ENCODE peak calls at places on chromosomes 6 and 20, in four cellular contexts. I is cardiac fibroblast, F is epithelial cell of esophagus, Q is fibroblast of mammary gland. Z is an unnamed sample.

GRCh38 chr6:157980288-157981131 is 1.2 kb upstream of the SYNJ2 start:
- DNase-seq in I (no peak), F (no peak), Q (no peak), Z (no peak)

GRCh38 chr20:59822291-59823029 is 111.0 kb downstream of the SYCP2 start:
- DNase-seq in I (no peak), F (no peak), Q (no peak), Z (no peak)

GRCh38 chr20:61517419-61517818 is 265.4 kb downstream of the CDH4 start:
- DNase-seq in I (no peak), F (no peak), Q (no peak), Z (no peak)

GRCh38 chr6:70479236-70479635 is 65.9 kb downstream of the FAM135A start:
- DNase-seq in I (peak), F (no peak), Q (peak), Z (no peak)

GRCh38 chr6:18047406-18047805 is 60.0 kb upstream of the KIF13A start:
- DNase-seq in I (peak), F (peak), Q (peak), Z (no peak)

GRCh38 chr6:66771626-66772025 is 1064.6 kb upstream of the EYS start:
- DNase-seq in I (peak), F (no peak), Q (no peak), Z (peak)

GRCh38 chr20:4470375-4470774 is 251.3 kb upstream of the PRND start:
- DNase-seq in I (no peak), F (no peak), Q (peak), Z (no peak)

GRCh38 chr20:62010551-62011402 is 54.9 kb downstream of the TAF4 start:
- DNase-seq in I (peak), F (peak), Q (peak), Z (peak)

GRCh38 chr6:36838896-36839818 is at the start of gene CPNE5:
- DNase-seq in I (no peak), F (no peak), Q (no peak), Z (no peak)

GRCh38 chr6:27575594-27576361 is 102.9 kb upstream of the ZNF184 start:
- DNase-seq in I (no peak), F (peak), Q (peak), Z (peak)

GRCh38 chr6:7805088-7805756 is 79.3 kb downstream of the BMP6 start:
- DNase-seq in I (no peak), F (no peak), Q (no peak), Z (no peak)

GRCh38 chr6:157989541-157990289 is 8.1 kb downstream of the SYNJ2 start:
- DNase-seq in I (peak), F (peak), Q (peak), Z (peak)

GRCh38 chr6:1322725-1323219 is 10.9 kb downstream of the FOXQ1 start:
- DNase-seq in I (no peak), F (peak), Q (no peak), Z (peak)

GRCh38 chr6:147262943-147263342 is 58.7 kb downstream of the STXBP5 start:
- DNase-seq in I (no peak), F (no peak), Q (no peak), Z (no peak)

GRCh38 chr6:113586413-113586812 is 270.7 kb upstream of the MARCKS start:
- DNase-seq in I (peak), F (peak), Q (peak), Z (no peak)

GRCh38 chr20:6074145-6074561 is 20.3 kb upstream of the LRRN4 start:
- DNase-seq in I (peak), F (no peak), Q (peak), Z (peak)

GRCh38 chr6:71556141-71556540 is 267.5 kb downstream of the OGFRL1 start:
- DNase-seq in I (no peak), F (no peak), Q (no peak), Z (no peak)

GRCh38 chr20:542777-543368 is 717 bp downstream of the CSNK2A1 start:
- DNase-seq in I (peak), F (no peak), Q (no peak), Z (no peak)

GRCh38 chr6:139853302-139853992 is 479.0 kb upstream of the CITED2 start:
- DNase-seq in I (peak), F (no peak), Q (no peak), Z (no peak)

GRCh38 chr6:10151144-10151915 is 263.5 kb downstream of the TFAP2A start:
- DNase-seq in I (no peak), F (peak), Q (no peak), Z (peak)

GRCh38 chr6:142784344-142784743 is 160.6 kb downstream of the HIVEP2 start:
- DNase-seq in I (no peak), F (no peak), Q (peak), Z (no peak)

GRCh38 chr6:155174576-155175174 is 89.1 kb upstream of the CLDN20 start:
- DNase-seq in I (peak), F (peak), Q (peak), Z (peak)

GRCh38 chr6:5333653-5334052 is 72.3 kb downstream of the FARS2 start:
- DNase-seq in I (peak), F (peak), Q (peak), Z (peak)

GRCh38 chr20:17857639-17858449 is 110.8 kb downstream of the SNX5 start:
- DNase-seq in I (no peak), F (peak), Q (no peak), Z (no peak)

GRCh38 chr20:17860306-17861197 is 108.0 kb downstream of the SNX5 start:
- DNase-seq in I (no peak), F (no peak), Q (no peak), Z (no peak)

GRCh38 chr20:17858450-17859001 is 110.1 kb downstream of the SNX5 start:
- DNase-seq in I (no peak), F (no peak), Q (no peak), Z (no peak)

GRCh38 chr20:17859002-17859615 is 109.5 kb downstream of the SNX5 start:
- DNase-seq in I (no peak), F (no peak), Q (no peak), Z (no peak)

GRCh38 chr20:17859616-17860232 is 108.9 kb downstream of the SNX5 start:
- DNase-seq in I (no peak), F (no peak), Q (no peak), Z (no peak)
- TF ChIP-seq CTCF in I (no peak), F (no peak), Q (no peak), Z (no peak)

GRCh38 chr20:50916934-50917333 is 14.3 kb downstream of the ADNP start:
- DNase-seq in I (no peak), F (peak), Q (no peak), Z (no peak)
- TF ChIP-seq CTCF in I (no peak), F (no peak), Q (no peak), Z (no peak)

GRCh38 chr20:13777171-13777601 is 7.5 kb downstream of the ESF1 start:
- DNase-seq in I (no peak), F (peak), Q (peak), Z (peak)
- TF ChIP-seq CTCF in I (no peak), F (no peak), Q (no peak), Z (no peak)

GRCh38 chr6:91428953-91429560 is 842.2 kb upstream of the MAP3K7 start:
- DNase-seq in I (no peak), F (no peak), Q (no peak), Z (no peak)
- TF ChIP-seq CTCF in I (no peak), F (no peak), Q (no peak), Z (peak)

GRCh38 chr20:8664778-8665177 is 404.1 kb upstream of the PLCB4 start:
- DNase-seq in I (no peak), F (no peak), Q (no peak), Z (no peak)
- TF ChIP-seq CTCF in I (no peak), F (no peak), Q (no peak), Z (no peak)

DNA sequence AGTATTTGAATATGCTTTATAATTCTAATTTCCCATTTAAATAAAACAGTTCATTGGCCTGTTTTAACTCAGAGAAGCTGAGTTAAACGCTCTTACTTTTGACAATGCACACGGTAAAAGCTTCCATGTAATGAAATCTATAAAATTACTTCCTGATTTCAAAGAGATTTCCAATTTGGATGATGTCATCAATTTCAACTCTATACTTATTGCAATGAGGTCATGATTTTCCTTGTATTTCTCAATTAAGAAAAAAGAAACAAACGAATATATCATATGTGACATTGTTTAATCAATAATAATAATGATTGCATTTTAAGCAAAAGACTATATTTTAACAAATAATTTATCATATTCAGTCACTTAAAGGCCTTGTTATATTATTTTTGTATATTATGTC is 926.1 kb upstream of the MANEA start:
- DNase-seq in I (no peak), F (no peak), Q (no peak), Z (no peak)
- TF ChIP-seq CTCF in I (no peak), F (no peak), Q (no peak), Z (no peak)

GRCh38 chr20:47221036-47221625 is 135.4 kb downstream of the ZMYND8 start:
- DNase-seq in I (no peak), F (no peak), Q (no peak), Z (no peak)

GRCh38 chr20:47217482-47218446 is 138.7 kb downstream of the ZMYND8 start:
- DNase-seq in I (no peak), F (no peak), Q (no peak), Z (no peak)

GRCh38 chr20:47216819-47217410 is 139.6 kb downstream of the ZMYND8 start:
- DNase-seq in I (no peak), F (no peak), Q (no peak), Z (no peak)

GRCh38 chr20:47222728-47223127 is 133.8 kb downstream of the ZMYND8 start:
- DNase-seq in I (no peak), F (no peak), Q (no peak), Z (no peak)

GRCh38 chr20:47220161-47220582 is 136.3 kb downstream of the ZMYND8 start:
- DNase-seq in I (peak), F (peak), Q (peak), Z (peak)
- TF ChIP-seq CTCF in I (peak), F (peak), Q (peak), Z (peak)

GRCh38 chr6:28867078-28867414 is 56.7 kb downstream of the TRIM27 start:
- DNase-seq in I (peak), F (peak), Q (peak), Z (no peak)

GRCh38 chr6:28863607-28864320 is 60.0 kb downstream of the TRIM27 start:
- DNase-seq in I (peak), F (peak), Q (peak), Z (peak)

GRCh38 chr6:28866342-28867077 is 57.3 kb downstream of the TRIM27 start:
- DNase-seq in I (peak), F (peak), Q (peak), Z (no peak)

GRCh38 chr6:28862077-28862476 is 61.7 kb downstream of the TRIM27 start:
- DNase-seq in I (no peak), F (no peak), Q (no peak), Z (no peak)

DNA sequence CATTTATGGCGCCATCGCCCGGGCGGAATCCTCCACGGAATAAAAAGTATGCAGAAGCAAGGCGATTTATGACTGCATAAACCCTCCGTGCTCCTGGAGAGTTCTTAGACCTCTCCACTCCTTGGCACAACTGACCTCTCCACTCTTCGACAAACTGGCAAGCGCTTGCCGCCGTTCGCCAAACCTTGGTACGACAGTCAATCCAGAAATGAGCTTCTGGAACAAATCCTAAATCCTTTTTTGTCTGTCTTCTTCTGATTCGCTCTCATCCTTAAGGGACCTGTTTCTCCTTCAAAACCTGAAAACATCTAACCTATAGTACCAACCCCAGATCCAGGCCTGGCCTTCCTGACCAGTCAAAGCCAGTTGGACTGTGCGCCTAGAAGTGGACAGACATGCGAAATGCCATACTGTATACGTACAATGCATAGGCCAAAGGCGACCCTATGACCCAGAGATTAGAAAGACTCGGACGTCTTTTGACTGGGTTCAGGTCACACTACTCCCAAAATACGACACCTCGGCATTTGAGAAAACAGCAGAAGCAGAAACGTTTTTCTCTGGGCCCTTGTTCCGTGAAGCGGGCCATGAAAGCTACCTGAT is 59.4 kb downstream of the TRIM27 start:
- DNase-seq in I (no peak), F (no peak), Q (no peak), Z (no peak)
- TF ChIP-seq CTCF in I (peak), F (no peak), Q (no peak), Z (no peak)